ENCODE peak calls at places on chromosomes 11 and 22, in four cellular contexts. N is transverse colon, L is GM23338, Y is stomach. E is an unnamed sample. For H3K4me1, the result is how much of the 10 kb centered on the place peaks cover.

GRCh38 chr22:24977370-24978230 is 25.1 kb downstream of the KIAA1671 start:
- DNase-seq in N (peak), Y (no peak), L (no peak), E (no peak)

GRCh38 chr22:22038178-22038880 is 55.7 kb upstream of the TOP3B start:
- DNase-seq in N (no peak), L (no peak), Y (no peak), E (no peak)

GRCh38 chr11:2534131-2534956 is 89.5 kb downstream of the KCNQ1 start:
- DNase-seq in L (peak), Y (no peak), N (peak), E (no peak)

GRCh38 chr22:22195265-22196017 is 49.1 kb upstream of the VPREB1 start:
- DNase-seq in L (peak), N (peak), Y (peak), E (peak)

GRCh38 chr11:62108017-62108750 is 15.6 kb upstream of the INCENP start:
- DNase-seq in N (no peak), L (peak), Y (no peak), E (no peak)

GRCh38 chr11:92753161-92753560 is 216.3 kb upstream of the MTNR1B start:
- DNase-seq in N (no peak), L (no peak), Y (no peak), E (no peak)

GRCh38 chr22:31812977-31813605 is 59.3 kb downstream of the DEPDC5 start:
- DNase-seq in L (no peak), Y (no peak), N (no peak), E (no peak)

GRCh38 chr22:43305806-43306205 is 37.4 kb downstream of the SCUBE1 start:
- DNase-seq in N (no peak), Y (no peak), L (no peak), E (no peak)

GRCh38 chr11:11422291-11423128 is 69.5 kb upstream of the CSNK2A3 start:
- DNase-seq in L (no peak), N (no peak), Y (peak), E (no peak)

GRCh38 chr11:59178401-59178800 is 6.5 kb downstream of the DTX4 start:
- DNase-seq in N (no peak), Y (no peak), L (no peak), E (no peak)

GRCh38 chr11:111566324-111566723 is 25.8 kb downstream of the LAYN start:
- DNase-seq in N (no peak), Y (no peak), L (peak), E (no peak)

GRCh38 chr11:10653242-10653641 is 40.3 kb downstream of the IRAG1 start:
- DNase-seq in L (no peak), N (no peak), Y (no peak), E (no peak)

GRCh38 chr11:70312401-70313357 is 42.2 kb downstream of the PPFIA1 start:
- DNase-seq in L (peak), Y (no peak), N (no peak), E (no peak)

GRCh38 chr11:111918390-111919256 is at the start of gene C11orf52:
- DNase-seq in N (peak), L (peak), Y (peak), E (peak)

GRCh38 chr11:111308140-111308539 is 9.8 kb downstream of the POU2AF3 start:
- DNase-seq in L (no peak), Y (peak), N (peak), E (no peak)

GRCh38 chr11:22780914-22781593 is 48.5 kb downstream of the SVIP start:
- DNase-seq in N (no peak), Y (no peak), L (peak), E (no peak)

GRCh38 chr11:123233280-123233977 is 38.4 kb upstream of the CLMP start:
- DNase-seq in N (no peak), Y (no peak), L (no peak), E (no peak)

GRCh38 chr11:11313426-11313825 is 39.6 kb downstream of the CSNK2A3 start:
- DNase-seq in Y (no peak), N (no peak), L (no peak), E (no peak)

GRCh38 chr11:26474401-26474800 is 97.7 kb downstream of the MUC15 start:
- DNase-seq in Y (no peak), N (no peak), L (no peak), E (no peak)

GRCh38 chr22:22955866-22956535 is 68.4 kb downstream of the IGLL5 start:
- DNase-seq in N (peak), Y (peak), L (peak), E (peak)

GRCh38 chr22:36191106-36191836 is 10.3 kb downstream of the APOL4 start:
- DNase-seq in N (peak), L (no peak), Y (no peak), E (no peak)

GRCh38 chr11:45180158-45180887 is 33.9 kb downstream of the PRDM11 start:
- DNase-seq in Y (peak), N (peak), L (peak), E (peak)

GRCh38 chr11:62193954-62194353 is 3.9 kb downstream of the SCGB1D1 start:
- DNase-seq in Y (no peak), N (no peak), L (peak), E (no peak)

GRCh38 chr11:35277827-35278226 is 138.9 kb downstream of the CD44 start:
- DNase-seq in Y (no peak), L (no peak), N (no peak), E (no peak)

GRCh38 chr22:43511276-43511910 is 99.6 kb downstream of the MPPED1 start:
- DNase-seq in N (no peak), L (no peak), Y (no peak), E (no peak)

GRCh38 chr11:3160252-3161031 is 4.7 kb downstream of the OSBPL5 start:
- DNase-seq in L (peak), N (peak), Y (peak), E (peak)

GRCh38 chr11:86591631-86592030 is 80.8 kb downstream of the ME3 start:
- DNase-seq in L (no peak), Y (no peak), N (no peak), E (no peak)

GRCh38 chr11:86934933-86935579 is 20.1 kb downstream of the FZD4 start:
- DNase-seq in N (no peak), L (no peak), Y (no peak), E (no peak)

GRCh38 chr22:48592066-48592345 is 1235.7 kb downstream of the BRD1 start:
- DNase-seq in Y (no peak), N (no peak), L (no peak), E (no peak)

DNA sequence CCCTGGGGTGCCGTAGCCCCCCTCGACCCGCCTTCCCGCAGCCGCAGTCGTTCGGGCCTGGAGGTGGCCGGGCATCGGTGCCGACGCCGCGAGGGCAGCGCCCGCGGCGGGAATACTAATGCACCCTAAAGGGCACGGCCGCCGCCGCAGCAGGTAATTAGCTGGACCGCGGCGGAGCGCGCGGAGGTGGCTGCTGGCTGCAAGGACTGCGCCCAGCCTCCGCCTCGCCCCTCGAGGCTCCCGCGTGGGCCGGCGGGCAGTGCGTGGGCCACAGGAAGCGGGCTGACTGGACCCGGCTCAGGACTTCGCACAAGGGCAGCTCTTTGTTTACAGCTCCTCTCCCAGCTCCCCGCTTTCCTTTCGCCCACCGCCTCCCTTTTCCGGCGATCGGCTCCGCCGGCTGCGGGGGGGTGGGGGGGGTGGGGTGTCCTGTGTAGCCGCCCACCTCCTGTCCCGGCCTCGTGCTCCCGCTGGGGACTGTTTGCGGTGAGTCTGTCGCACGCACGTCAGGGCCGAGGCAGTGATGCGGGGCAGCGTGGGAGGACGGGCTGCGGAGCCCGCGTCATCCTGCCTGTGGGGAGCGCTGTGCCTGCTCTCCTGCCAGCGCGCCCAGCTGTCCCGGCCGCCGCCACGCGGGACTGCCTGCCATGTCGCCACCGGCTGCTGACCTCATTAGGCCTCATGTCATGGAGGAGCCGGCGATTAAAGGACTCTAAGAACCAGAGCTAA is 53.2 kb downstream of the GRIK4 start:
- DNase-seq in Y (no peak), L (peak), N (no peak), E (peak)
- H3K4me3 ChIP-seq in Y (peak), L (peak), N (peak), E (peak)

GRCh38 chr11:16811136-16812020 is 72.9 kb downstream of the C11orf58 start:
- DNase-seq in L (no peak), Y (no peak), N (no peak), E (no peak)
- H3K4me1 ChIP-seq in L (under half), Y (under half), N (under half), E (under half)

DNA sequence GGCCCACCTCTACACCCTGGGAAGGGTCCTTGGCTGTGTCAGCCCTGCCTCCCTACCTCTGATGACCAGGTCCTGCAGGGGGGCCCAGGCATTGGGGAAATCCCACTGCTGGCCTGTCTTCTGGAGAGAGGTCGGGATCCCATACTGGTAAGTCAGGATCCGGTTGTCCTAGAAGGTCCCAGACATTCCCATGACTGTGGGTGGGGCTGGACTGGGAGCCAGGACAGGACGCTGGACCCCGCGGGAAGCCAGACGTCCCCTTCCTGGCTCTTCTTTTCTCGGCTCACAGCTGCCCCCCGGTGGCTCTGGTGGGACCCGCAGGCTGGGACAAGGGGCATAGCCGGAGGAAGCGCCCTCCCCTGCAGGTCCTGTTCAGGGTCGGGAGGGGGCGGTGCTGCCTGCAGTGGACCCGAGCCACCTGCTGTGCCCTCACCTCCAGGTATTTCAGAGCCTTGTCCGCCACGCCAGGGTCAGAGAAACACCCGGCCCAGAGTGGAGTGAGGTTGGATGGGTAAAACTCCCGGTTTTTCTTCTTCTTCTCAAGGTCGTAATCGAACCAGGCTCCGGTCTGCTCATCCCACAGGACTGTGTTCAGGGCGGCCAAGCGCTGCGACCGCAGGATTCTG is 20.0 kb downstream of the TREH start:
- DNase-seq in N (peak), Y (peak), L (peak), E (peak)
- TF ChIP-seq POLR2AphosphoS5 in N (peak), Y (no peak), L (no peak), E (peak)

GRCh38 chr22:45240810-45241631 is at the start of gene KIAA0930:
- DNase-seq in L (peak), N (peak), Y (peak), E (peak)
- H3K4me3 ChIP-seq in L (peak), N (peak), Y (peak), E (peak)

GRCh38 chr11:128686745-128687177 is 7.1 kb upstream of the FLI1 start:
- DNase-seq in L (peak), Y (peak), N (peak), E (no peak)
- H3K4me1 ChIP-seq in L (half or more), Y (half or more), N (under half), E (under half)

GRCh38 chr11:72039108-72039850 is 40.6 kb downstream of the IL18BP start:
- DNase-seq in N (peak), Y (peak), L (peak), E (no peak)

GRCh38 chr11:72040497-72041363 is 39.6 kb downstream of the NUMA1 start:
- DNase-seq in N (peak), L (peak), Y (peak), E (peak)

GRCh38 chr11:72038491-72038890 is 39.8 kb downstream of the IL18BP start:
- DNase-seq in N (peak), Y (peak), L (no peak), E (peak)

GRCh38 chr11:72042059-72042425 is 38.3 kb downstream of the NUMA1 start:
- DNase-seq in N (no peak), Y (no peak), L (no peak), E (no peak)

DNA sequence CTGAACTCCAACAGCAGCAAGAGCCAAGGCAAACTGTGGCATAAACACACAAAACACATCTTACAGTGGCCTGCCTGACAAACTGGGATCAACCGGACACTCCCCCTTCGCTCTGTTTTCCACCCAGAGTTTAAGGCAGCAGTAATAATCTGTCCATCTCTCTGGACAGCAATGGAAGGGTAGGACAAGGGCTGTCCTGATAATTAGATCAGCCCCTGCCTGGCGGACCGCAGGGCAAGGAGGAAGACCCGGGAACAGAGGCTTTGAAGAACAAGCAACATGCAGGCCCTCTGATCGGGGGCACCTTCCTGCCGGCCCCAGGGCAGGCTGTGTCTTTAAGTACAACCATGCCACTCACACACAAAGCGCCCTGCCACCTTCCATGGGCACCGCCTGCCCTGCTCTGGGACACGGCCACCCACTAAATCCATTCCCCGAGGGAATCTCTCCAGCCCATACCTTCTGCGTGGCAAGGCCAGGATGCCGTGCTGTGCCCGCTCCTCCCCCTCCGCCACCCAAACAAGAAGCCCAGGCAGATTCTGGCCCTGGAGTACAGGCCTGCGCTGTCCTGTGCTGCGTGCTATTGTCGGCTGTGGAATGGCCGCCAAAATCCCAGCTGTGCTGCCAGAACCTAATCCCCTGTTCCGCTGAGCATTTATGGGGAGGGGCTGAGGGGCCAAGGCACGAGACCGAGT is 38.8 kb downstream of the NUMA1 start:
- DNase-seq in Y (peak), L (peak), N (peak), E (peak)
- TF ChIP-seq POLR2AphosphoS5 in Y (peak), L (no peak), N (peak), E (peak)

DNA sequence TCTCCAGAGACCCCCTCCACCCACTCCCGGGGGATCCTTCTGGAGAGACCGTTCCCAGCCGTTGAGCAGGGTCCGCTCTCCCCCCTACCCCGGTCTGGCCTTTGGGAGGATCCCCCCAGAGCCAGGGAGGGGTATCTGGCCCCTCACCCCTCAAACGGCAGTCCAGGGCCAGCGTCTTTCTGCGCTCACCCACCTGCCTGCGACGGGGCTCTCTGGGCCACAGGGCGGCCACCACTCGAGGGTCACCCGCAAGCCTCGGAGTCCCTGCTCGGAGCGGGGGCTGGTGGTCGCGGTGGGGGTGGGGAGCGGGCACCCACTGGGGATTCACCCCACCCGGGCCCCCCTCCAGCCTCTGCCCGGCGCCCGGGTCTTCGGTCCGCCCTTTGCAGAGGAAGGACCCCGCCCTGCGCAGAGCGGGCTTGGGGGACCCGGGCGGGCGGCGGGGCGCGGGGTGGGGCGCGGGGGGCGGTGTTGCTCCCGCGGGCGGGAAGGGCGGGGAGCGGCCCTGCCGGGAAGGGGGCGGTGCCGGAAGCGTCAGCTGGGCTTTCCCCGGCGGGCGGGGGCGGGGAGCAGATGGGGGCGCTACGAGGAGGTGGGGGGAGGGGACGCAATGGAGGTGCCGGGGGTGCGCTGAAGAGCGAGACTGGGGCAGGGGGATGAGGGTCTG is 16.6 kb downstream of the CRELD2 start:
- DNase-seq in N (peak), Y (peak), L (peak), E (peak)
- H3K4me3 ChIP-seq in N (peak), Y (peak), L (peak), E (peak)

GRCh38 chr11:47502767-47503166 is 50.2 kb downstream of the CELF1 start:
- DNase-seq in Y (no peak), N (no peak), L (no peak), E (no peak)
- H3K4me1 ChIP-seq in Y (half or more), N (under half), L (under half), E (under half)

GRCh38 chr11:77411717-77412441 is 62.0 kb downstream of the PAK1 start:
- DNase-seq in L (peak), Y (peak), N (peak), E (peak)
- TF ChIP-seq POLR2AphosphoS5 in L (peak), Y (peak), N (peak), E (no peak)